ENCODE peak calls at places on chromosomes 6 and 20, in five cellular contexts. One of them, this sample, is unnamed. For H3K36me3, the result is how much of the 10 kb centered on the place peaks cover.

GRCh38 chr6:98842489-98843180 is 8.3 kb downstream of the POU3F2 start:
- DNase-seq in small intestine: no peak
- DNase-seq in body of pancreas: no peak
- DNase-seq in testis: no peak
- DNase-seq in right atrium auricular region: no peak
- DNase-seq in this sample: peak

GRCh38 chr6:139474145-139475108 is 100.0 kb upstream of the CITED2 start:
- DNase-seq in right atrium auricular region: no peak
- DNase-seq in testis: peak
- DNase-seq in small intestine: peak
- DNase-seq in body of pancreas: peak
- DNase-seq in this sample: peak

GRCh38 chr20:56986476-56986875 is 280.0 kb downstream of the BMP7 start:
- DNase-seq in right atrium auricular region: no peak
- DNase-seq in body of pancreas: no peak
- DNase-seq in small intestine: no peak
- DNase-seq in testis: no peak
- DNase-seq in this sample: no peak

GRCh38 chr20:51487525-51488279 is 54.8 kb downstream of the NFATC2 start:
- DNase-seq in testis: no peak
- DNase-seq in right atrium auricular region: no peak
- DNase-seq in body of pancreas: no peak
- DNase-seq in small intestine: no peak
- DNase-seq in this sample: no peak

GRCh38 chr6:39941820-39942219 is 7.6 kb upstream of the MOCS1 start:
- DNase-seq in small intestine: no peak
- DNase-seq in right atrium auricular region: no peak
- DNase-seq in body of pancreas: no peak
- DNase-seq in testis: no peak
- DNase-seq in this sample: no peak

GRCh38 chr6:166916824-166917223 is 39.5 kb downstream of the RNASET2 start:
- DNase-seq in small intestine: no peak
- DNase-seq in right atrium auricular region: no peak
- DNase-seq in body of pancreas: no peak
- DNase-seq in testis: no peak
- DNase-seq in this sample: no peak

GRCh38 chr6:35120746-35121145 is 20.4 kb downstream of the TCP11 start:
- DNase-seq in small intestine: no peak
- DNase-seq in right atrium auricular region: no peak
- DNase-seq in testis: no peak
- DNase-seq in body of pancreas: no peak
- DNase-seq in this sample: no peak

GRCh38 chr20:38223743-38224100 is 36.8 kb downstream of the KIAA1755 start:
- DNase-seq in right atrium auricular region: no peak
- DNase-seq in small intestine: no peak
- DNase-seq in testis: no peak
- DNase-seq in body of pancreas: no peak
- DNase-seq in this sample: no peak

GRCh38 chr6:132820629-132821381 is 6.4 kb downstream of the RPS12 start:
- DNase-seq in small intestine: no peak
- DNase-seq in body of pancreas: no peak
- DNase-seq in testis: no peak
- DNase-seq in right atrium auricular region: no peak
- DNase-seq in this sample: no peak

GRCh38 chr6:143270026-143270425 is 180.5 kb downstream of the ADAT2 start:
- DNase-seq in small intestine: no peak
- DNase-seq in right atrium auricular region: no peak
- DNase-seq in body of pancreas: no peak
- DNase-seq in testis: no peak
- DNase-seq in this sample: no peak

GRCh38 chr20:20233041-20233514 is 134.8 kb upstream of the INSM1 start:
- DNase-seq in testis: no peak
- DNase-seq in body of pancreas: no peak
- DNase-seq in right atrium auricular region: no peak
- DNase-seq in small intestine: no peak
- DNase-seq in this sample: no peak

GRCh38 chr6:44327096-44327495 is 13.9 kb upstream of the AARS2 start:
- DNase-seq in small intestine: no peak
- DNase-seq in testis: no peak
- DNase-seq in body of pancreas: no peak
- DNase-seq in right atrium auricular region: no peak
- DNase-seq in this sample: no peak

GRCh38 chr6:135830971-135831370 is 20.5 kb upstream of the PDE7B start:
- DNase-seq in right atrium auricular region: no peak
- DNase-seq in small intestine: no peak
- DNase-seq in testis: no peak
- DNase-seq in body of pancreas: no peak
- DNase-seq in this sample: no peak

GRCh38 chr6:125867483-125867935 is 76.7 kb downstream of the NCOA7 start:
- DNase-seq in testis: no peak
- DNase-seq in right atrium auricular region: no peak
- DNase-seq in small intestine: no peak
- DNase-seq in body of pancreas: no peak
- DNase-seq in this sample: peak

GRCh38 chr6:129029778-129030177 is 146.8 kb downstream of the LAMA2 start:
- DNase-seq in small intestine: no peak
- DNase-seq in right atrium auricular region: no peak
- DNase-seq in body of pancreas: no peak
- DNase-seq in testis: no peak
- DNase-seq in this sample: peak

GRCh38 chr6:52162940-52163908 is 23.0 kb upstream of the IL17A start:
- DNase-seq in body of pancreas: no peak
- DNase-seq in right atrium auricular region: no peak
- DNase-seq in testis: no peak
- DNase-seq in small intestine: peak
- DNase-seq in this sample: peak

GRCh38 chr6:161038229-161039003 is 46.8 kb downstream of the MAP3K4 start:
- DNase-seq in small intestine: no peak
- DNase-seq in testis: no peak
- DNase-seq in right atrium auricular region: no peak
- DNase-seq in body of pancreas: no peak
- DNase-seq in this sample: no peak

GRCh38 chr20:16241911-16242310 is 331.3 kb downstream of the KIF16B start:
- DNase-seq in testis: peak
- DNase-seq in body of pancreas: no peak
- DNase-seq in right atrium auricular region: no peak
- DNase-seq in small intestine: no peak
- DNase-seq in this sample: no peak

GRCh38 chr20:14622796-14623195 is 285.4 kb upstream of the FLRT3 start:
- DNase-seq in small intestine: peak
- DNase-seq in body of pancreas: no peak
- DNase-seq in right atrium auricular region: no peak
- DNase-seq in testis: no peak
- DNase-seq in this sample: peak

GRCh38 chr6:54191460-54191859 is 80.2 kb downstream of the MLIP start:
- DNase-seq in small intestine: no peak
- DNase-seq in testis: no peak
- DNase-seq in right atrium auricular region: no peak
- DNase-seq in body of pancreas: no peak
- DNase-seq in this sample: no peak

GRCh38 chr6:45148278-45148677 is 179.9 kb upstream of the RUNX2 start:
- DNase-seq in testis: no peak
- DNase-seq in small intestine: no peak
- DNase-seq in body of pancreas: no peak
- DNase-seq in right atrium auricular region: no peak
- DNase-seq in this sample: no peak

GRCh38 chr20:50202677-50203076 is 12.0 kb downstream of the CEBPB start:
- DNase-seq in right atrium auricular region: no peak
- DNase-seq in small intestine: no peak
- DNase-seq in testis: no peak
- DNase-seq in body of pancreas: no peak
- DNase-seq in this sample: no peak

GRCh38 chr6:52547647-52548352 is 29.1 kb downstream of the TRAM2 start:
- DNase-seq in testis: no peak
- DNase-seq in body of pancreas: peak
- DNase-seq in right atrium auricular region: no peak
- DNase-seq in small intestine: peak
- DNase-seq in this sample: no peak

DNA sequence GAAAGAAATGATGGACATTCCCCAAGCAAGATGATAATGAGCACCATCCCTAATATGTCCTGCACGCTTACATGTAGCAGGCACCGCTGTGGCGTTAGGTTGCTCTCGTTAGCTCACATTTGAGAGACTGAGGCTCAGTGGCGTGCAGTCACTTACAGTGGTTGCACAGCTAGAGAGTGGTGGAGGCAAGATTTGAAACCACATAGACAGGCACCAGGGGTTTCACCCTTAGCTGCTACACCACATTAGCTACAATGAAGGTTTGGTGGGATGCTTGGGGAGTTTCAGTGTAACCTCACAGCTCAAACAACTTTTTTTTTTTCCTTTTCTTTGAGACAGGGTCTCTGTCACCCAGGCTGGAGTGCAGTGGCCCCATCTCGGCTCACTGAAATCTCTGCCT is 3.7 kb downstream of the COX4I2 start:
- DNase-seq in right atrium auricular region: no peak
- DNase-seq in body of pancreas: no peak
- DNase-seq in small intestine: no peak
- DNase-seq in testis: no peak
- DNase-seq in this sample: no peak
- H3K36me3 ChIP-seq in right atrium auricular region: under half
- H3K36me3 ChIP-seq in body of pancreas: under half
- H3K36me3 ChIP-seq in small intestine: under half
- H3K36me3 ChIP-seq in testis: under half
- H3K36me3 ChIP-seq in this sample: under half

GRCh38 chr6:70725817-70726413 is 58.2 kb downstream of the SMAP1 start:
- DNase-seq in right atrium auricular region: no peak
- DNase-seq in body of pancreas: no peak
- DNase-seq in small intestine: no peak
- DNase-seq in testis: no peak
- DNase-seq in this sample: peak

GRCh38 chr6:70724524-70724923 is 56.8 kb downstream of the SMAP1 start:
- DNase-seq in right atrium auricular region: no peak
- DNase-seq in testis: no peak
- DNase-seq in body of pancreas: no peak
- DNase-seq in small intestine: no peak
- DNase-seq in this sample: no peak
- H3K4me3 ChIP-seq in right atrium auricular region: no peak
- H3K4me3 ChIP-seq in testis: no peak
- H3K4me3 ChIP-seq in body of pancreas: no peak
- H3K4me3 ChIP-seq in small intestine: no peak
- H3K4me3 ChIP-seq in this sample: no peak

DNA sequence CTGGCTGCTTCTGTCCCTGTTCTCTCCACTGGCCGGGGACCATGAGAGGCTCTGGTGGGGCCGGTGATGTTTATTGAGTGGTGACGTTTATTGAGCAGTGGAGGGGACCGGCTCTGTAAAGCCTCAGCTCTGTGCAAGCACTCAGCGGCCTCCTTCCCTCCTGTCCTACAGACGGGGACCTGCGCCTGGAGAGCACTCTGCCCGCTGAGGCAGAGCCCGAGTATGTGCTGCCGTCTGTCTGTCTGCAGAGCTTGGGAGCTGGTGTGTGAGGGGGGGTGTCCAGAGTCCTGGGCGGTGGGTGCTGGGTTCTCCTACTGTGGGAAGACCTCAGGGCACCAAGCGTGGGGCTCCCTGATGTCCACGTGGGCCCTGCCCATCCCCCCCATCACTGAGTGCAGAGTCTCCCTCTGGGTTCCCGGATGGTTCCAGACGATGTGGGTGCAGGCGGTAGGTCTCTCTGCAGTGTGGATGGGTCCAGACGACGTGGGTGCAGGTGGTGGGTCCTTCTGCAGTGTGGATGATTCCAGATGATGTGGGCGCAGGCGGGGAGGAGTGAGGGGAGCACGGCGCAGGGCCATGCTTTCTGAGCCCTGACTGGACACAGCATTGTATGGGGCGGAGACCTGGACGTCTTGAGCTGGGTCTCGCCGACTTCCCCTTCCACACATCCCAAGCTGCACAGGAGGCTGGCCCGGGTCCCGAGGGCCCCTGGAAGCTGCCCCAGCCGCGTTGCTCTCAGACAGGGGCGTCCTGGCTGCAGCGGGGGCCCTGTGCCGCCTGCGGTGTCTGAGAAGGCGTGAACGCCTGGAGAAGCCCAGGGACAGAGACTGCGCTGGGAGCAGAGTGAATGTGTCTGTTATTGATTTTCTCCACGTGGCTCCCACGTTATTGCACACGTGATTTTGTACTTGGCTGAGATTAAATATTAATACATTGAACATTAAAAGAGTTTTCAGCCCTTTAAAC is 14.9 kb upstream of the BHLHE23 start:
- DNase-seq in body of pancreas: no peak
- DNase-seq in right atrium auricular region: no peak
- DNase-seq in small intestine: no peak
- DNase-seq in testis: no peak
- DNase-seq in this sample: peak
- H3K36me3 ChIP-seq in body of pancreas: under half
- H3K36me3 ChIP-seq in right atrium auricular region: under half
- H3K36me3 ChIP-seq in small intestine: under half
- H3K36me3 ChIP-seq in testis: under half
- H3K36me3 ChIP-seq in this sample: under half

GRCh38 chr6:2840794-2841061 is 935 bp downstream of the SERPINB1 start:
- DNase-seq in testis: no peak
- DNase-seq in right atrium auricular region: no peak
- DNase-seq in body of pancreas: no peak
- DNase-seq in small intestine: no peak
- DNase-seq in this sample: no peak
- H3K4me3 ChIP-seq in testis: peak
- H3K4me3 ChIP-seq in right atrium auricular region: peak
- H3K4me3 ChIP-seq in body of pancreas: peak
- H3K4me3 ChIP-seq in small intestine: peak
- H3K4me3 ChIP-seq in this sample: no peak

DNA sequence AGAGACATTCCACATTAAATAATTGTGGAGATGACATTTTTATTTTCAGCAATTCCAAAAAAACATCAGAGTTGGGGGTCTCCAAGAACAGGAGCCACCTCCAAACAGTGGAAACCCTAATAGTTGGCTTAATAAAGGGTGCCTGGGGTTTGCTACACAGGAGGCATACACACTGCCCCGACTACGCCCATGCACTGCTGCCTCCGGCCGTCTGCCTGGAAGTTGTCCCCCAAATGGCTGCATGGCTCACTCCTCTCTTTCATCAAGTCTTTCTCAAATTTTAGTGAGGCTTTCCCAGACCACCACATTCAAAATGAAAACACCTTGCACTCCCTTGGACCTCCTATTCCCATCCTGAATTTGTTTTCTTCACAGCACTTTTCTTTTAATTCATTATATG is 58.8 kb downstream of the ZMYND8 start:
- DNase-seq in testis: peak
- DNase-seq in right atrium auricular region: no peak
- DNase-seq in small intestine: no peak
- DNase-seq in body of pancreas: no peak
- DNase-seq in this sample: no peak
- H3K36me3 ChIP-seq in testis: under half
- H3K36me3 ChIP-seq in right atrium auricular region: under half
- H3K36me3 ChIP-seq in small intestine: under half
- H3K36me3 ChIP-seq in body of pancreas: under half
- H3K36me3 ChIP-seq in this sample: under half

DNA sequence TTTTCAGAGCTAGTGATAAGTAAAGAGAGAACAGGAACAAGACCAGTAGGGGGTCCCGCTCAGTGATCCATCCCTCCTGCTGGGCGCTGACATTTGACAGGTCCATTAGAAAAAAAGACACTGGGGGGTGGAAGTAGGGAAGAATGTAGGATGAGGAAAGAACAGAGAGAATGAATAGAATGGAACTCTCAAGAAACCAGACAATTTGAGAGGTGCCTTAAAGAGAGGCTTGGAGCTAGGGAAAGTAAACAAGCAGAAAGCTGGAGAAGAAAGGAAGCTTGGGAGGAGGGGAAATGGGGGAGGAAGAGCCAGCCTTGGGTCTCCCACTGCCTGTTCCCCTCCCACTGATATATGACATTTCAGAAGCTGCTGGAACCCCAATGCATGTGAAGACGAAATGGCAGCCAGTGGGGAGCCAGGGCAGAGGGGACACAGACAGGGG is 8.4 kb downstream of the GABBR1 start:
- DNase-seq in body of pancreas: no peak
- DNase-seq in small intestine: no peak
- DNase-seq in right atrium auricular region: no peak
- DNase-seq in testis: no peak
- DNase-seq in this sample: peak
- H3K4me3 ChIP-seq in body of pancreas: no peak
- H3K4me3 ChIP-seq in small intestine: no peak
- H3K4me3 ChIP-seq in right atrium auricular region: no peak
- H3K4me3 ChIP-seq in testis: no peak
- H3K4me3 ChIP-seq in this sample: no peak